ENCODE peak calls at places on chromosomes 4 and X, in nine cellular contexts. M, F, Q, W, D, I, U, B and H are unnamed samples.
A peak's percentile ranks its signal among the peaks of the same experiment; 100 is the strongest.

GRCh38 chr4:7214359-7214758 is 22.0 kb downstream of the SORCS2 start:
- DNase-seq in M (no peak), D (no peak), U (no peak), Q (no peak), I (no peak), B (no peak), W (no peak), F (peak; percentile 79), H (no peak)

GRCh38 chrX:23784487-23785301 is 1.7 kb downstream of the SAT1 start:
- DNase-seq in B (no peak), F (peak; percentile 95), U (no peak), W (no peak), D (no peak), I (peak; percentile 43), M (no peak), Q (no peak), H (no peak)

GRCh38 chrX:153726286-153727107 is 1.8 kb downstream of the ABCD1 start:
- DNase-seq in U (peak; percentile 79), M (peak; percentile 70), B (peak; percentile 82), I (no peak), F (peak; percentile 64), D (peak; percentile 52), W (peak; percentile 19), Q (no peak), H (peak; percentile 44)

GRCh38 chr4:90095000-90095399 is 32.2 kb upstream of the CCSER1 start:
- DNase-seq in M (no peak), D (no peak), U (no peak), I (no peak), Q (no peak), F (no peak), B (no peak), W (no peak), H (no peak)

GRCh38 chr4:39255266-39255665 is 72.9 kb downstream of the WDR19 start:
- DNase-seq in M (no peak), I (no peak), F (peak; percentile 6), B (no peak), Q (no peak), U (no peak), W (no peak), D (no peak), H (no peak)

GRCh38 chrX:10259716-10260115 is 102.9 kb downstream of the CLCN4 start:
- DNase-seq in U (no peak), M (no peak), F (peak; percentile 26), D (no peak), B (no peak), W (no peak), I (peak; percentile 66), Q (no peak), H (no peak)

GRCh38 chr4:32455231-32455630 is 1735.1 kb downstream of the PCDH7 start:
- DNase-seq in Q (no peak), F (no peak), M (no peak), I (no peak), D (no peak), B (no peak), W (no peak), U (no peak), H (no peak)

GRCh38 chr4:67549123-67549522 is 3.8 kb upstream of the CENPC start:
- DNase-seq in U (no peak), I (no peak), B (no peak), W (no peak), Q (no peak), F (peak; percentile 45), M (no peak), D (no peak), H (no peak)

GRCh38 chr4:78207951-78208350 is 150.8 kb downstream of the FRAS1 start:
- DNase-seq in I (no peak), B (no peak), D (no peak), M (no peak), Q (no peak), W (no peak), U (no peak), F (no peak), H (no peak)

GRCh38 chr4:6680372-6681034 is 13.2 kb upstream of the S100P start:
- DNase-seq in B (no peak), I (no peak), W (no peak), U (no peak), D (no peak), F (no peak), Q (no peak), M (no peak), H (no peak)

GRCh38 chr4:46878641-46879040 is 30.4 kb downstream of the COX7B2 start:
- DNase-seq in I (no peak), B (no peak), D (no peak), U (no peak), F (no peak), Q (no peak), M (no peak), W (no peak), H (no peak)

GRCh38 chr4:119230288-119230687 is 17.8 kb downstream of the USP53 start:
- DNase-seq in M (no peak), W (no peak), F (no peak), U (no peak), B (no peak), Q (no peak), I (no peak), D (no peak), H (no peak)

GRCh38 chr4:157115613-157116340 is 39.8 kb downstream of the GLRB start:
- DNase-seq in M (no peak), F (peak; percentile 48), B (no peak), W (no peak), U (no peak), Q (no peak), D (no peak), I (peak; percentile 50), H (no peak)

GRCh38 chr4:22099896-22100295 is 151.3 kb upstream of the KCNIP4 start:
- DNase-seq in I (no peak), M (no peak), D (no peak), F (peak; percentile 28), B (no peak), W (no peak), U (no peak), Q (no peak), H (no peak)

GRCh38 chr4:25377572-25377882 is 464 bp downstream of the ANAPC4 start:
- DNase-seq in U (peak; percentile 31), B (no peak), W (no peak), D (no peak), Q (no peak), F (no peak), I (no peak), M (no peak), H (no peak)

GRCh38 chr4:25379591-25379990 is 2.5 kb downstream of the ANAPC4 start:
- DNase-seq in I (no peak), Q (no peak), B (no peak), M (no peak), W (no peak), U (no peak), F (no peak), D (no peak), H (no peak)

GRCh38 chr4:25378130-25378743 is 1.2 kb downstream of the ANAPC4 start:
- DNase-seq in B (no peak), W (no peak), D (no peak), I (no peak), M (no peak), U (no peak), Q (no peak), F (no peak), H (no peak)

DNA sequence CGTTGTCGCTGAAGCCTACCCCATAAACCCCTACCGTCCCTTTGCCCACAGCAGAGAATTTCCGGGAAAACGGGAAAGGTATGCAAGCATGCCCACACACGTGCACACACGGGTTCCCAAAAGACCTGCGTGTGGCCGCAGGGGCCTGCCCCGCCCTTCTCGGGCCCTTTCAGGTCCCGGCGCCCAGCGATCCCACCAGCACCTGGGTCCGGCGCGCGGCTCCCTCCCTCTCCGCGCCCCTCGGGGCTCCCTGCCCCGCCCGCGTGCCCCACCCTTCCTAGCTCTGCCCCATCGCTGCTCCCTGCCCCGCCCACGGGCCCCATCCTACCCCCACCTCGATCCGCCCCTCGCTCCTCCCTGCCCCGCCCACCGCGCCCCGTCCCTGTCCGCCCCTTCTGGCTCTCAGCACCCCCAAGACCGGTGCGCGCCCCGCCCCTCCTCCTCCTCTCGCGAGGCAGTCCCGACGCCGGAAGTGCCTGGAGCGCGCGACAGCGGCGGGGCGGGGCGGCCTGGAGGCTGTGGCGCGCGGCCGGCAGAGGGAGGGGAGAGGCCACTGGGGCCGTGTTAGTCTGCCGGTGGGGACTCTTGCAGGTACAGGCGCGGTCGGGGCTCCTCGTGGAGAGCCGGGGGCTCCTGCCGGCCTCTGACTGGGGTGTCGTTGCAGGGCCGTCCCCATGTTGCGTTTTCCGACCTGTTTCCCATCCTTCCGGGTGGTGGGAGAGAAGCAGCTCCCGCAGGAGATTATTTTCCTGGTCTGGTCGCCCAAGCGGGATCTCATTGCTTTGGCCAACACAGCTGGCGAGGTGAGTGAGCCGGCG is at the start of gene ANAPC4:
- DNase-seq in Q (peak; percentile 83), M (peak; percentile 99), F (peak; percentile 88), W (peak; percentile 87), D (peak; percentile 96), U (peak; percentile 96), I (peak; percentile 45), B (peak; percentile 98), H (peak; percentile 84)
- TF ChIP-seq CTCF in Q (no peak), M (no peak), F (no peak), W (no peak), D (no peak), U (no peak), I (no peak), B (peak; percentile 14), H (no peak)

GRCh38 chrX:120250522-120251271 is at the start of gene ZBTB33:
- DNase-seq in Q (peak; percentile 88), D (peak; percentile 89), M (peak; percentile 90), W (peak; percentile 79), F (peak; percentile 91), I (peak; percentile 70), B (peak; percentile 95), U (peak; percentile 94), H (peak; percentile 78)
- TF ChIP-seq CTCF in Q (peak; percentile 37), D (peak; percentile 47), M (peak; percentile 57), W (peak; percentile 64), F (peak; percentile 30), I (peak; percentile 67), B (peak; percentile 73), U (peak; percentile 44), H (peak; percentile 67)

GRCh38 chr4:59091376-59092142 is 1981.4 kb upstream of the IGFBP7 start:
- DNase-seq in B (peak; percentile 54), Q (no peak), M (no peak), W (no peak), I (no peak), U (peak; percentile 18), D (no peak), F (no peak), H (no peak)

GRCh38 chr4:59094505-59094904 is 1984.3 kb upstream of the IGFBP7 start:
- DNase-seq in I (no peak), U (no peak), Q (no peak), F (no peak), D (no peak), B (no peak), M (no peak), W (no peak), H (no peak)
- TF ChIP-seq CTCF in I (no peak), U (no peak), Q (no peak), F (no peak), D (no peak), B (no peak), M (no peak), W (peak; percentile 40), H (peak; percentile 18)

DNA sequence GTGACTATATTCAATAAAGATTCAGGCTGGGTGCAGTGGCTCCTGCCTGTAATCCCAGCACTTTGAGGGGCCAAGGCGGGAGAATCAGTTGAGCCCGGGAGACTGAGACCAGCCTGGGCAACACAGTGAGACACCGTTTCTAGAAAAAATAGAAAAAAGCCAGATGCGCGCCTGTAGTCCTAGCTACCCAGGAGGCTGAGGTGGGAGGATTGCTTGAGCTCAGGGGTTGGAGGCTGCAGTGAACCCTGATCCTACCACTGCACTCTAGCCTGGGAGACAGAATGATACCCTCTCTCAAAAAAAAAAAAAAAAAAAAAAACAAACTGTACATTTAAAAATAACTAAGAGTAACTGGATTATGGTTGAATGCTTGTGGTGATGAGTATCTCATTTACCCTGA is 1.1 kb downstream of the NUDT6 start:
- DNase-seq in W (no peak), Q (no peak), U (no peak), B (no peak), I (no peak), F (no peak), D (no peak), M (no peak), H (no peak)
- TF ChIP-seq CTCF in W (no peak), Q (no peak), U (no peak), B (no peak), I (no peak), F (no peak), D (no peak), M (no peak), H (no peak)